ENCODE peak calls at places on chromosomes 6 and 20, in six cellular contexts. Q is brain microvascular endothelial cell, V is AG08396, E is HTR-8/SVneo, Z is T-helper 2 cell, D is NCI-H69. F is an unnamed sample.

GRCh38 chr20:41177636-41178035 is 40.3 kb downstream of the PLCG1 start:
- DNase-seq in Q (peak), V (peak), E (peak), Z (no peak), D (no peak), F (no peak)

GRCh38 chr20:2756056-2756611 is 44.3 kb downstream of the CPXM1 start:
- DNase-seq in Q (peak), V (peak), E (peak), Z (no peak), D (peak), F (no peak)

GRCh38 chr20:12970372-12970821 is 38.4 kb upstream of the SPTLC3 start:
- DNase-seq in Q (peak), V (peak), E (no peak), Z (no peak), D (peak), F (peak)

GRCh38 chr6:163113358-163113962 is 301.1 kb upstream of the QKI start:
- DNase-seq in Q (no peak), V (no peak), E (no peak), Z (no peak), D (no peak), F (no peak)

GRCh38 chr6:168247456-168248147 is 72.0 kb downstream of the DACT2 start:
- DNase-seq in Q (peak), V (no peak), E (no peak), Z (no peak), D (peak), F (no peak)

GRCh38 chr6:36319436-36319762 is 17.3 kb downstream of the BNIP5 start:
- DNase-seq in Q (no peak), V (no peak), E (no peak), Z (no peak), D (peak), F (no peak)

GRCh38 chr20:3697588-3698235 is 14.7 kb downstream of the SIGLEC1 start:
- DNase-seq in Q (no peak), V (no peak), E (no peak), Z (no peak), D (no peak), F (no peak)

GRCh38 chr20:6765469-6766058 is 1.9 kb upstream of the BMP2 start:
- DNase-seq in Q (peak), V (peak), E (peak), Z (no peak), D (peak), F (no peak)

GRCh38 chr20:51412333-51412761 is 130.2 kb downstream of the NFATC2 start:
- DNase-seq in Q (peak), V (peak), E (no peak), Z (no peak), D (no peak), F (no peak)

GRCh38 chr6:80227545-80227944 is 121.1 kb downstream of the BCKDHB start:
- DNase-seq in Q (no peak), V (no peak), E (no peak), Z (no peak), D (no peak), F (no peak)

GRCh38 chr6:115271434-115271833 is 789.3 kb downstream of the FRK start:
- DNase-seq in Q (no peak), V (no peak), E (no peak), Z (no peak), D (peak), F (no peak)

GRCh38 chr6:125363360-125364121 is 61.8 kb upstream of the HDDC2 start:
- DNase-seq in Q (peak), V (peak), E (peak), Z (no peak), D (peak), F (no peak)

GRCh38 chr6:143741480-143741879 is 63.7 kb downstream of the PHACTR2 start:
- DNase-seq in Q (no peak), V (no peak), E (no peak), Z (no peak), D (no peak), F (no peak)

GRCh38 chr6:37222125-37222967 is 35.2 kb upstream of the TBC1D22B start:
- DNase-seq in Q (peak), V (peak), E (peak), Z (peak), D (peak), F (peak)

GRCh38 chr20:19492116-19492515 is 265.9 kb upstream of the RIN2 start:
- DNase-seq in Q (no peak), V (no peak), E (no peak), Z (no peak), D (no peak), F (no peak)

F was measured in stimulated activated naive CD4-positive, alpha-beta T cell.